ENCODE peak calls at places on chromosomes 13 and 19, in six cellular contexts. One of them, this sample, is unnamed.

GRCh38 chr19:10517361-10517759 is at the start of gene S1PR5:
- DNase-seq in K562: peak; percentile 46
- DNase-seq in A549: peak; percentile 35
- DNase-seq in breast epithelium: no peak
- DNase-seq in prostate gland: no peak
- DNase-seq in gastrocnemius medialis: no peak
- DNase-seq in this sample: no peak

GRCh38 chr19:54164369-54165068 is 5.0 kb upstream of the LENG1 start:
- DNase-seq in K562: peak; percentile 90
- DNase-seq in A549: peak; percentile 92
- DNase-seq in breast epithelium: no peak
- DNase-seq in prostate gland: peak; percentile 68
- DNase-seq in gastrocnemius medialis: no peak
- DNase-seq in this sample: no peak

GRCh38 chr13:31755803-31756212 is 16.5 kb downstream of the RXFP2 start:
- DNase-seq in K562: no peak
- DNase-seq in A549: no peak
- DNase-seq in breast epithelium: no peak
- DNase-seq in prostate gland: no peak
- DNase-seq in gastrocnemius medialis: no peak
- DNase-seq in this sample: no peak

GRCh38 chr19:23509686-23510450 is 114.6 kb upstream of the ZNF91 start:
- DNase-seq in K562: no peak
- DNase-seq in A549: no peak
- DNase-seq in breast epithelium: no peak
- DNase-seq in prostate gland: no peak
- DNase-seq in gastrocnemius medialis: no peak
- DNase-seq in this sample: no peak

GRCh38 chr13:39397866-39398265 is 205.1 kb downstream of the LHFPL6 start:
- DNase-seq in K562: no peak
- DNase-seq in A549: no peak
- DNase-seq in breast epithelium: no peak
- DNase-seq in prostate gland: no peak
- DNase-seq in gastrocnemius medialis: no peak
- DNase-seq in this sample: no peak

GRCh38 chr13:34657716-34658115 is 284.4 kb upstream of the NBEA start:
- DNase-seq in K562: no peak
- DNase-seq in A549: peak; percentile 45
- DNase-seq in breast epithelium: no peak
- DNase-seq in prostate gland: no peak
- DNase-seq in gastrocnemius medialis: no peak
- DNase-seq in this sample: no peak

GRCh38 chr13:25085125-25085742 is 10.7 kb upstream of the PABPC3 start:
- DNase-seq in K562: no peak
- DNase-seq in A549: peak; percentile 44
- DNase-seq in breast epithelium: no peak
- DNase-seq in prostate gland: peak; percentile 16
- DNase-seq in gastrocnemius medialis: no peak
- DNase-seq in this sample: no peak

GRCh38 chr13:91576590-91576989 is 178.2 kb downstream of the GPC5 start:
- DNase-seq in K562: peak; percentile 37
- DNase-seq in A549: peak; percentile 3
- DNase-seq in breast epithelium: no peak
- DNase-seq in prostate gland: no peak
- DNase-seq in gastrocnemius medialis: no peak
- DNase-seq in this sample: no peak

GRCh38 chr19:16372065-16372915 is 47.7 kb downstream of the KLF2 start:
- DNase-seq in K562: no peak
- DNase-seq in A549: no peak
- DNase-seq in breast epithelium: no peak
- DNase-seq in prostate gland: no peak
- DNase-seq in gastrocnemius medialis: no peak
- DNase-seq in this sample: no peak

GRCh38 chr13:44967656-44968451 is 21.4 kb downstream of the NUFIP1 start:
- DNase-seq in K562: no peak
- DNase-seq in A549: peak; percentile 18
- DNase-seq in breast epithelium: no peak
- DNase-seq in prostate gland: peak; percentile 44
- DNase-seq in gastrocnemius medialis: no peak
- DNase-seq in this sample: no peak
- TF ChIP-seq CTCF in K562: no peak
- TF ChIP-seq CTCF in A549: no peak
- TF ChIP-seq CTCF in breast epithelium: no peak
- TF ChIP-seq CTCF in prostate gland: peak; percentile 6
- TF ChIP-seq CTCF in gastrocnemius medialis: peak; percentile 11
- TF ChIP-seq CTCF in this sample: no peak

GRCh38 chr19:8610928-8611284 is 391 bp upstream of the ADAMTS10 start:
- DNase-seq in K562: no peak
- DNase-seq in A549: no peak
- DNase-seq in breast epithelium: no peak
- DNase-seq in prostate gland: no peak
- DNase-seq in gastrocnemius medialis: no peak
- DNase-seq in this sample: no peak

GRCh38 chr19:8608858-8609209 is 1.7 kb downstream of the ADAMTS10 start:
- DNase-seq in K562: no peak
- DNase-seq in A549: no peak
- DNase-seq in breast epithelium: no peak
- DNase-seq in prostate gland: no peak
- DNase-seq in gastrocnemius medialis: no peak
- DNase-seq in this sample: no peak

GRCh38 chr19:8611391-8611883 is 922 bp upstream of the ADAMTS10 start:
- DNase-seq in K562: no peak
- DNase-seq in A549: peak; percentile 81
- DNase-seq in breast epithelium: no peak
- DNase-seq in prostate gland: no peak
- DNase-seq in gastrocnemius medialis: no peak
- DNase-seq in this sample: peak; percentile 46

GRCh38 chr19:8610041-8610927 is at the start of gene ADAMTS10:
- DNase-seq in K562: peak; percentile 43
- DNase-seq in A549: no peak
- DNase-seq in breast epithelium: no peak
- DNase-seq in prostate gland: no peak
- DNase-seq in gastrocnemius medialis: no peak
- DNase-seq in this sample: peak; percentile 89

DNA sequence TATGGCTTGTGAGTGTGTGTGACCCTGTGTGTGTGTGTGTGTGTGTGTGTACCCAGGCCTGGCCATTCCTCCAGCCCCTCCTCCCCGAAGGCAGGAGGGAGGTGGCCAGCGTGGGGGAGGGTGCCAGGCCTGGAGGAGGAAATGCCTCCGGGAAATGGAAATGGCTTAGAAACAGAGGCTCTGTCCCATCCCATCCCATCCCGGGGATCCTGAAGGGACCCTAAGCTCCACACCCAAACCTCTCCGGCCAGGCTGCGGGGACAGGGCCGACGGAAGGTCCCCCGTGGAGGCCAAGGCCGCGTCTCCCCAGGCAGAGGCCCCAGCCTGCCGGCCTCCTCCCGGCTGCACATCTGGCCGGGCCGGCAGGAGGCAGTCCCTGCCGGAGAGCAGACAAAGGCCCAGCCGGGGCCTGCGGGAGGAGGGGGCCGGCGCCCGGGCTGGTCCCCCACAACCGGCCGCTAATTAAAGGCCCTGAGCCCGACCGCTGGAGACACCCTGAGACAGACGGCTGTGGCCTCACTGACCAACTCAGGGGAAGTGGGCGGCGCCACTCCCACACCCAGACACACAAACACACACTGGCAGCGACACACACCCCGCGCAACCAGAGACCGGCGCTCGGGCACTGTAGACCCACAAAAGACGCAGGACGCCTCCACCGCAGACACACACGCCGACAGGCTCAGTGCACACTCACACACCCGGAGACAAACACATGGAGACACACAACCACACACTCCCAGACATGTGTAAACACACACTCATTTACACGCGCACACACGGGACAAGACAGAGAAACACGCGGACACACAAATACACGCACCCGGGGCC is 1.1 kb downstream of the ADAMTS10 start:
- DNase-seq in K562: peak; percentile 42
- DNase-seq in A549: peak; percentile 91
- DNase-seq in breast epithelium: no peak
- DNase-seq in prostate gland: no peak
- DNase-seq in gastrocnemius medialis: no peak
- DNase-seq in this sample: peak; percentile 93
- TF ChIP-seq POLR2A in K562: no peak
- TF ChIP-seq POLR2A in A549: peak; percentile 26
- TF ChIP-seq POLR2A in breast epithelium: no peak
- TF ChIP-seq POLR2A in prostate gland: no peak
- TF ChIP-seq POLR2A in gastrocnemius medialis: no peak
- TF ChIP-seq POLR2A in this sample: no peak

GRCh38 chr19:13057744-13058143 is 44.9 kb downstream of the LYL1 start:
- DNase-seq in K562: no peak
- DNase-seq in A549: no peak
- DNase-seq in breast epithelium: no peak
- DNase-seq in prostate gland: no peak
- DNase-seq in gastrocnemius medialis: no peak
- DNase-seq in this sample: no peak
- H3K4me3 ChIP-seq in K562: no peak overlapping the region
- H3K4me3 ChIP-seq in A549: no peak overlapping the region
- H3K4me3 ChIP-seq in breast epithelium: no peak overlapping the region
- H3K4me3 ChIP-seq in prostate gland: no peak overlapping the region
- H3K4me3 ChIP-seq in gastrocnemius medialis: no peak overlapping the region
- H3K4me3 ChIP-seq in this sample: no peak overlapping the region

DNA sequence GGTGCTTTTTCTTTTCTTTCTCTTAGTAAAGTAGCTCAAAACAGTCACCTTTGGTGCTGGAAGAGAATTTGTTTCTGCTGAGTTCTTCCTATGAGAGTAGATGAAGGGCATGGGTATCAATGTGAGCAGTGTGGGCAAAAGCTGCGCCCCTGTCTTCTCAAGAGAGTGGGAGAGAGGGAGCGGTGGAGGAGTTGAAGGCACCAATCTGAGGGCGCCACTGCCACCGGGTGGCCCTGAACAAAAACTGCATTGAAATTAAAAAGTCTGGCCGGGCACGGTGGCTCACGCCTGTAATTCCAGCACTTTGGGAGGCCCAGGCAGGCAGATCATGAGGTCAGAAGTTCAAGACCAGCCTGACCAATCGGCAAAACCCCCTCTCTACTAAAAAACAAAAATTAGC is 28.7 kb upstream of the EPHX3 start:
- DNase-seq in K562: no peak
- DNase-seq in A549: peak; percentile 39
- DNase-seq in breast epithelium: no peak
- DNase-seq in prostate gland: no peak
- DNase-seq in gastrocnemius medialis: no peak
- DNase-seq in this sample: no peak
- TF ChIP-seq CTCF in K562: peak; percentile 3
- TF ChIP-seq CTCF in A549: peak; percentile 25
- TF ChIP-seq CTCF in breast epithelium: no peak
- TF ChIP-seq CTCF in prostate gland: peak; percentile 30
- TF ChIP-seq CTCF in gastrocnemius medialis: no peak
- TF ChIP-seq CTCF in this sample: no peak

GRCh38 chr13:60509601-60510386 is 112.8 kb downstream of the TDRD3 start:
- DNase-seq in K562: no peak
- DNase-seq in A549: no peak
- DNase-seq in breast epithelium: no peak
- DNase-seq in prostate gland: no peak
- DNase-seq in gastrocnemius medialis: no peak
- DNase-seq in this sample: no peak
- TF ChIP-seq POLR2A in K562: no peak
- TF ChIP-seq POLR2A in A549: no peak
- TF ChIP-seq POLR2A in breast epithelium: no peak
- TF ChIP-seq POLR2A in prostate gland: no peak
- TF ChIP-seq POLR2A in gastrocnemius medialis: no peak
- TF ChIP-seq POLR2A in this sample: no peak

GRCh38 chr19:39506598-39506943 is 7.8 kb downstream of the DLL3 start:
- DNase-seq in K562: no peak
- DNase-seq in A549: no peak
- DNase-seq in breast epithelium: no peak
- DNase-seq in prostate gland: no peak
- DNase-seq in gastrocnemius medialis: no peak
- DNase-seq in this sample: no peak

GRCh38 chr19:39506944-39507714 is 7.8 kb upstream of the SELENOV start:
- DNase-seq in K562: peak; percentile 90
- DNase-seq in A549: peak; percentile 94
- DNase-seq in breast epithelium: no peak
- DNase-seq in prostate gland: no peak
- DNase-seq in gastrocnemius medialis: no peak
- DNase-seq in this sample: no peak

GRCh38 chr19:39509233-39509632 is 5.7 kb upstream of the SELENOV start:
- DNase-seq in K562: no peak
- DNase-seq in A549: no peak
- DNase-seq in breast epithelium: no peak
- DNase-seq in prostate gland: no peak
- DNase-seq in gastrocnemius medialis: no peak
- DNase-seq in this sample: no peak

GRCh38 chr19:39508629-39509028 is 6.3 kb upstream of the SELENOV start:
- DNase-seq in K562: no peak
- DNase-seq in A549: no peak
- DNase-seq in breast epithelium: no peak
- DNase-seq in prostate gland: no peak
- DNase-seq in gastrocnemius medialis: no peak
- DNase-seq in this sample: no peak

DNA sequence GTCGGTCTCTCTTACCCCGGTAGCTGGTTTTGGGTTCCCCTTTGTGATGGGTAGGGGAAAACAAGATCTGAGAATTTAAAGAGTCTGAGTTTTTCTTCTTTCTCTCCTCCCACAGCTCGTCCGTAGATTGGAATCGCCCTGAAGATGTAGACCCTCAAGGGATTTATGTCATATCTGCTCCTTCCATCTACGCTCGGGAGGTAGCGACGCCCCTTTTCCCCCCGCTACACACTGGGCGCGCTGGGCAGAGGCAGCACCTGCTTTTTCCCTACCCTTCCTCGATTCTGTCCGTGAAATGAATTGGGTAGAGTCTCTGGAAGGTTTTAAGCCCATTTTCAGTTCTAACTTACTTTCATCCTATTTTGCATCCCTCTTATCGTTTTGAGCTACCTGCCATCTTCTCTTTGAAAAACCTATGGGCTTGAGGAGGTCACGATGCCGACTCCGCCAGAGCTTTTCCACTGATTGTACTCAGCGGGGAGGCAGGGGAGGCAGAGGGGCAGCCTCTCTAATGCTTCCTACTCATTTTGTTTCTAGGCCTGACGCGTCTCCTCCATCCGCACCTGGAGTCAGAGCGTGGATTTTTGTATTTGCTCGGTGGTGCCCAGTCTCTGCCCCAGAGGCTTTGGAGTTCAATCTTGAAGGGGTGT is 7.1 kb upstream of the SELENOV start:
- DNase-seq in K562: no peak
- DNase-seq in A549: no peak
- DNase-seq in breast epithelium: no peak
- DNase-seq in prostate gland: no peak
- DNase-seq in gastrocnemius medialis: no peak
- DNase-seq in this sample: no peak
- H3K4me3 ChIP-seq in K562: peak overlapping the region; percentile 52
- H3K4me3 ChIP-seq in A549: peak overlapping the region; percentile 66
- H3K4me3 ChIP-seq in breast epithelium: no peak overlapping the region
- H3K4me3 ChIP-seq in prostate gland: no peak overlapping the region
- H3K4me3 ChIP-seq in gastrocnemius medialis: no peak overlapping the region
- H3K4me3 ChIP-seq in this sample: no peak overlapping the region

DNA sequence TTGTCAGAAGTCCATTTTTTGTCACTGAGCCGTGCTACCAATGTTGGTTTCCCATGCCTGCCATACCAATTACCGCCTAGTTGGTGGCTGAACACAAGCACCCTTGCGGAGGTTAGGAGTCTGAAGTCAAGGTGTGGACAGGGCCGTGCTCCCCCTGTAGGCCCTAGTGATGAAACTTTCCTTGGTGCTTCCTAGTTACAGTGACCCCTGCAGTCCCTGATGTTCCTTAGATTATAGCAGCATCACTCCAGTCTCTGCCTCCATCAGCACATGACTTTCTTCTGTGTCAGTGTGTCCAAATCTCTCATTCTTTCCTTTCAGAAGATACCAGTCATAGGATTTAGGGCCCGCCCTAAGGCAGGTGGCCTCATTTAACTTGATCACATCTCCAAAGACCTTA is 99.0 kb downstream of the MYO16 start:
- DNase-seq in K562: no peak
- DNase-seq in A549: peak; percentile 36
- DNase-seq in breast epithelium: no peak
- DNase-seq in prostate gland: no peak
- DNase-seq in gastrocnemius medialis: no peak
- DNase-seq in this sample: no peak
- TF ChIP-seq CTCF in K562: peak; percentile 79
- TF ChIP-seq CTCF in A549: no peak
- TF ChIP-seq CTCF in breast epithelium: no peak
- TF ChIP-seq CTCF in prostate gland: no peak
- TF ChIP-seq CTCF in gastrocnemius medialis: no peak
- TF ChIP-seq CTCF in this sample: no peak

This sample was measured in lower leg skin.